ENCODE peak calls at places on chromosome 18, in six cellular contexts. Q, E, I, D, N and O are unnamed samples.

GRCh38 chr18:41756141-41756540 is 198.9 kb upstream of the PIK3C3 start:
- DNase-seq in Q (no peak), D (no peak), I (no peak), N (no peak), E (no peak), O (no peak)

GRCh38 chr18:26416652-26417150 is 131.7 kb downstream of the KCTD1 start:
- DNase-seq in E (no peak), N (no peak), D (no peak), I (no peak), Q (no peak), O (no peak)

GRCh38 chr18:495017-495416 is 5.5 kb downstream of the COLEC12 start:
- DNase-seq in E (no peak), Q (no peak), I (no peak), N (no peak), D (no peak), O (no peak)

GRCh38 chr18:59593291-59593717 is 103.9 kb downstream of the CCBE1 start:
- DNase-seq in D (no peak), Q (peak), I (no peak), E (no peak), N (no peak), O (no peak)

GRCh38 chr18:574456-575228 is 5.5 kb upstream of the CETN1 start:
- DNase-seq in E (no peak), I (no peak), D (no peak), Q (no peak), N (no peak), O (no peak)

GRCh38 chr18:7158201-7158600 is 40.6 kb upstream of the LAMA1 start:
- DNase-seq in D (no peak), E (no peak), Q (peak), I (peak), N (no peak), O (no peak)

GRCh38 chr18:28204154-28204553 is 27.2 kb upstream of the CDH2 start:
- DNase-seq in D (no peak), I (no peak), N (no peak), Q (peak), E (no peak), O (no peak)

GRCh38 chr18:68428026-68428425 is 286.9 kb downstream of the TMX3 start:
- DNase-seq in Q (peak), E (peak), D (no peak), N (no peak), I (no peak), O (no peak)

GRCh38 chr18:58915006-58915799 is 50.5 kb downstream of the ZNF532 start:
- DNase-seq in E (no peak), I (no peak), D (peak), Q (peak), N (no peak), O (no peak)

GRCh38 chr18:39506581-39506980 is 1941.0 kb upstream of the CELF4 start:
- DNase-seq in Q (no peak), I (no peak), N (no peak), D (no peak), E (no peak), O (no peak)

GRCh38 chr18:22300665-22301636 is 116.8 kb downstream of the CTAGE1 start:
- DNase-seq in Q (no peak), I (no peak), N (no peak), E (no peak), D (no peak), O (no peak)

GRCh38 chr18:75592527-75592926 is 165.0 kb upstream of the SMIM21 start:
- DNase-seq in Q (no peak), D (no peak), N (no peak), I (no peak), E (no peak), O (no peak)

GRCh38 chr18:6677086-6677485 is 52.4 kb upstream of the ARHGAP28 start:
- DNase-seq in D (no peak), Q (no peak), I (no peak), E (no peak), N (no peak), O (no peak)

GRCh38 chr18:58025733-58026132 is 18.3 kb upstream of the NEDD4L start:
- DNase-seq in I (no peak), Q (peak), E (no peak), N (no peak), D (no peak), O (no peak)

GRCh38 chr18:79515944-79516351 is 120.2 kb downstream of the NFATC1 start:
- DNase-seq in Q (no peak), N (peak), E (peak), I (peak), D (no peak), O (no peak)

GRCh38 chr18:48153641-48154481 is 223.4 kb upstream of the SMAD2 start:
- DNase-seq in E (no peak), Q (peak), I (peak), D (no peak), N (peak), O (no peak)

GRCh38 chr18:2337552-2338141 is 233.7 kb downstream of the METTL4 start:
- DNase-seq in I (no peak), Q (no peak), D (peak), E (no peak), N (no peak), O (no peak)
- TF ChIP-seq CTCF in I (peak), Q (peak), D (peak), E (peak), N (no peak), O (peak)

DNA sequence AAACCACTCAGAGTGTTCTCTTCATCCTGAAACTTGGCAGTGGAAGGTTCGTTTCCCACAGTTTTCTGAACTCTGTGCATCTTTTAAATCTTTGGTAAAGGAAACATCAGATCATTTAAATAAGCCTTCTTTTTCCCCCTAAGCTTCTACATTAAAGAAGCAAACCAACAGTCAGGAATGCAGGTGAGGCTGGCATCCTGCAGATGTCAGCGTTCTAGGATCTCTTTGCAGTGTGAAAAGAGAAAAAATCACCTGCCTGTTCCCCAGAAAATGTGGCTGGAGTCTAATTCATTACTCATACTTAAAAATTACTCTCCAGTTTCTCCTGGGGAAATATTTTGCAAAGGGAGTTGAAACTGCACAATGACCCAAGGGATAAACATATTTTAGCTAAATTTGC is 64.5 kb upstream of the ZCCHC2 start:
- DNase-seq in N (no peak), D (no peak), E (no peak), I (no peak), Q (no peak), O (no peak)
- TF ChIP-seq CTCF in N (no peak), D (no peak), E (peak), I (no peak), Q (no peak), O (no peak)

GRCh38 chr18:56789889-56790180 is 138.7 kb downstream of the WDR7 start:
- DNase-seq in D (no peak), Q (no peak), I (no peak), E (no peak), N (no peak), O (no peak)

GRCh38 chr18:56787392-56787791 is 136.2 kb downstream of the WDR7 start:
- DNase-seq in D (no peak), E (no peak), I (no peak), Q (no peak), N (no peak), O (no peak)

GRCh38 chr18:56785006-56785405 is 133.8 kb downstream of the WDR7 start:
- DNase-seq in D (no peak), N (no peak), E (no peak), Q (no peak), I (no peak), O (no peak)

DNA sequence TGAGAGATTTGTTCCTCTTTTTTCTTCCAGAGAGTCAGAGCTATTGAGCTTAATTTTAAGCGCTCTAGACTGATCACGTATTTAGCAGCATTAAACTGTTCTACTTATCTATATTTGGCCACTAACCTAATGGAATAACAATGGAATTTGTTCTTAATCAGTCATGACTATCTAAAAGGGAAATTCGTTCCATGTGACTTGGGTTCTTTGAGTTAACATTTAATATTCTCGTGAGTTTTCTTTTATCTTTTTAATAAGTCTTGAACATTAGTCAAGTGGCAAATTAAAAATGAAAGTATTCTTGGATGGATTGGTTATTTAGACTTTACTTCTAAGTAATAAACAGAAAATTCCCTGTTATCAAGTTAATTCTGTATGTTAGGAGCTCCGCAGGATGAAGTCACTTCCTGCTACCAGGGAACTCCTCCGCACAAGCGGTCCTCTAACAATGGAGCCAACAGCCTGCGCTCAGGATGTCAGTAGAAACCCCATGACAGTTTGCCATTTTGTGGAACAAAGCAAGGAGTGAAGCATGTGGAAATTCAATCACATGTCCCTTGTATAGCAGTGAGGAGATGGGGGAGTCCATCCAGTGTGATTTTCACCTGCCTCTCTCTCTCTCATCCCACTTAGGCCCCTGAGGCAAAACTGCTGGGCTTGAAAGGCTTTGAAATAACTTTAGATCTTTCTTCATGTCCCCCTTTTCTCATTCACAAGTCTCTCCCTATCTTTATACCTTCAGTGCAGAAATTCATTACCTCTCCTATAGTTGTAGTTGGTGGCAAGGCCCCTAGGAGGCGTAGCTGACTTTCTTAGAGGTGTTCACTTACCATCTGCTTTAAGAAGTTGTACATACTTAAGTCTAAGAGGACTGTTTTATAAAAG is 138.1 kb downstream of the WDR7 start:
- DNase-seq in I (peak), E (no peak), Q (no peak), D (peak), N (no peak), O (no peak)
- TF ChIP-seq CTCF in I (peak), E (peak), Q (peak), D (peak), N (no peak), O (peak)

GRCh38 chr18:10321576-10321975 is 132.9 kb upstream of the APCDD1 start:
- DNase-seq in N (no peak), I (no peak), Q (no peak), D (no peak), E (no peak), O (no peak)
- TF ChIP-seq CTCF in N (no peak), I (no peak), Q (no peak), D (no peak), E (no peak), O (peak)

GRCh38 chr18:24500766-24501165 is 40.3 kb downstream of the HRH4 start:
- DNase-seq in Q (no peak), I (no peak), D (no peak), E (no peak), N (no peak), O (no peak)
- TF ChIP-seq CTCF in Q (no peak), I (no peak), D (no peak), E (no peak), N (no peak), O (no peak)

DNA sequence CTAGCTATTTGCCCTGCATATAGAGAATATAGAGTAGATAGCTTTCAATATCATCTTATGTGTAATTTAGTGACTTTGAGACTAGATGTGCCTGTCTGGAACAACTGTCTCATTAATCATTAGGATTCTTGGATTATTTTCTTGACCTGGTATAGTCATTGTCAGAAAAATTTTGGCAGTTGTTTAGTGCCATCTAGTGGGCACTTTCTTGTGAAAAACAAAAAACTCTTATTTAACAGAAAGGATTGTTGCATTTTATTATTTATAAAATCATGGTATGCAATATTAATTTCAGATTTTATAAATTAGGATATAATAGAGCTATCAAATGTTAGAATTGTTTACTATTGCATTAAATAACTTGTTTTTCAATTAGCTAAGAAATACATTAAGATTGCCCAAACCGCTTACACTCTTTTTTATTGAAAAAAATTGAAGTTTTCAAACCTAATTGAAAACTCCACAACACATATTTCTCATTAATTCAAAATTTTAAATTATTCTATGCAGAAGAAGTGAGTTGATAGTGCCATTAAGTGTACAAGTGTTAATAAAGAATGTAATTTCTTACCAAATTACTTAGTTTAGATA is 80.3 kb downstream of the DYNAP start:
- DNase-seq in N (no peak), I (no peak), E (no peak), D (peak), Q (peak), O (no peak)
- TF ChIP-seq CTCF in N (no peak), I (peak), E (peak), D (peak), Q (peak), O (peak)

GRCh38 chr18:44880170-44880569 is 199.5 kb downstream of the SETBP1 start:
- DNase-seq in D (no peak), E (no peak), N (no peak), I (no peak), Q (no peak), O (no peak)

GRCh38 chr18:44884446-44884845 is 203.8 kb downstream of the SETBP1 start:
- DNase-seq in D (no peak), I (no peak), Q (peak), E (no peak), N (no peak), O (no peak)

GRCh38 chr18:44887227-44887631 is 206.5 kb downstream of the SETBP1 start:
- DNase-seq in E (no peak), Q (peak), D (peak), N (no peak), I (no peak), O (no peak)

GRCh38 chr18:44882163-44882881 is 201.6 kb downstream of the SETBP1 start:
- DNase-seq in E (no peak), Q (no peak), I (no peak), D (no peak), N (no peak), O (no peak)

DNA sequence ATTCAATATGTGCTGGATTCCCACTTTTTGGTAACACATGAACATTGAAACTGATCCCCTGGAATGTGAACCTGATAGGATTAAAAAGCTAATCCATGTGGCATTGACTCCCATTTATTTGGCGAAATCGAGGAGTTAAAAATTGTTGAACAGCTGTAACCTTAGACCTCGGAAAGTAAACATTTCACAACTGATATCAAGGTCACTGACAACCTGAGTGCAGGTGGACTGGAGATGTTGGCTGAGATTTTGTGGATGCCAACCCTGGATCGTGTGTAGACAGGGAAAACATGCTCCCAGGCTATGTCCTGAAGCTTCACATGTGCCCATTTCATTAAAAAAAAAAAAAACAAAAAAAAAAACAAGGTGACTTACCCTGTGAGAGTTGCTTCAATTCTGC is 204.8 kb downstream of the SETBP1 start:
- DNase-seq in I (no peak), Q (no peak), D (no peak), E (no peak), N (no peak), O (no peak)
- TF ChIP-seq CTCF in I (no peak), Q (no peak), D (no peak), E (no peak), N (no peak), O (no peak)